ENCODE peak calls at places on chromosomes 11 and 22, in seven cellular contexts. One of them, this sample, is unnamed.

GRCh38 chr11:65685981-65686380 is 23.3 kb upstream of the RELA start:
- DNase-seq in glutamatergic neuron: no peak
- DNase-seq in cardiac muscle cell: peak
- DNase-seq in WERI-Rb-1: no peak
- DNase-seq in GM23338: peak
- DNase-seq in AG10803: no peak
- DNase-seq in fibroblast of villous mesenchyme: peak
- DNase-seq in this sample: no peak

GRCh38 chr22:35627267-35628041 is 10.3 kb upstream of the MB start:
- DNase-seq in glutamatergic neuron: peak
- DNase-seq in cardiac muscle cell: peak
- DNase-seq in WERI-Rb-1: peak
- DNase-seq in AG10803: peak
- DNase-seq in GM23338: peak
- DNase-seq in fibroblast of villous mesenchyme: peak
- DNase-seq in this sample: peak

GRCh38 chr22:26292667-26292995 is 123.4 kb downstream of the SEZ6L start:
- DNase-seq in AG10803: no peak
- DNase-seq in cardiac muscle cell: no peak
- DNase-seq in GM23338: no peak
- DNase-seq in fibroblast of villous mesenchyme: no peak
- DNase-seq in glutamatergic neuron: no peak
- DNase-seq in WERI-Rb-1: no peak
- DNase-seq in this sample: no peak

GRCh38 chr11:129291556-129291955 is 84.1 kb upstream of the BARX2 start:
- DNase-seq in fibroblast of villous mesenchyme: no peak
- DNase-seq in glutamatergic neuron: no peak
- DNase-seq in AG10803: no peak
- DNase-seq in GM23338: no peak
- DNase-seq in WERI-Rb-1: no peak
- DNase-seq in cardiac muscle cell: no peak
- DNase-seq in this sample: no peak

GRCh38 chr22:49197500-49197899 is 630.2 kb downstream of the BRD1 start:
- DNase-seq in WERI-Rb-1: no peak
- DNase-seq in fibroblast of villous mesenchyme: no peak
- DNase-seq in cardiac muscle cell: no peak
- DNase-seq in GM23338: no peak
- DNase-seq in glutamatergic neuron: no peak
- DNase-seq in AG10803: no peak
- DNase-seq in this sample: no peak

GRCh38 chr22:32444068-32444467 is 20.2 kb downstream of the BPIFC start:
- DNase-seq in WERI-Rb-1: peak
- DNase-seq in GM23338: peak
- DNase-seq in glutamatergic neuron: no peak
- DNase-seq in AG10803: no peak
- DNase-seq in fibroblast of villous mesenchyme: peak
- DNase-seq in cardiac muscle cell: peak
- DNase-seq in this sample: no peak

GRCh38 chr11:8006349-8006977 is 19.3 kb downstream of the EIF3F start:
- DNase-seq in WERI-Rb-1: peak
- DNase-seq in fibroblast of villous mesenchyme: peak
- DNase-seq in AG10803: peak
- DNase-seq in GM23338: peak
- DNase-seq in cardiac muscle cell: peak
- DNase-seq in glutamatergic neuron: peak
- DNase-seq in this sample: peak

GRCh38 chr22:45585437-45585755 is 82.7 kb downstream of the FBLN1 start:
- DNase-seq in cardiac muscle cell: no peak
- DNase-seq in GM23338: no peak
- DNase-seq in glutamatergic neuron: peak
- DNase-seq in AG10803: peak
- DNase-seq in WERI-Rb-1: no peak
- DNase-seq in fibroblast of villous mesenchyme: peak
- DNase-seq in this sample: no peak

GRCh38 chr22:46038516-46039430 is 61.8 kb upstream of the WNT7B start:
- DNase-seq in glutamatergic neuron: no peak
- DNase-seq in WERI-Rb-1: no peak
- DNase-seq in AG10803: no peak
- DNase-seq in cardiac muscle cell: no peak
- DNase-seq in GM23338: no peak
- DNase-seq in fibroblast of villous mesenchyme: no peak
- DNase-seq in this sample: no peak

GRCh38 chr22:49793296-49793695 is 34.4 kb downstream of the BRD1 start:
- DNase-seq in AG10803: no peak
- DNase-seq in fibroblast of villous mesenchyme: no peak
- DNase-seq in WERI-Rb-1: no peak
- DNase-seq in GM23338: no peak
- DNase-seq in cardiac muscle cell: no peak
- DNase-seq in glutamatergic neuron: no peak
- DNase-seq in this sample: no peak

GRCh38 chr22:26892401-26893033 is 235.1 kb downstream of the MIAT start:
- DNase-seq in AG10803: peak
- DNase-seq in glutamatergic neuron: no peak
- DNase-seq in fibroblast of villous mesenchyme: peak
- DNase-seq in WERI-Rb-1: peak
- DNase-seq in GM23338: no peak
- DNase-seq in cardiac muscle cell: no peak
- DNase-seq in this sample: no peak

GRCh38 chr11:560305-561147 is at the start of the genes LMNTD2 and RASSF7:
- DNase-seq in GM23338: peak
- DNase-seq in fibroblast of villous mesenchyme: peak
- DNase-seq in AG10803: peak
- DNase-seq in glutamatergic neuron: peak
- DNase-seq in WERI-Rb-1: peak
- DNase-seq in cardiac muscle cell: peak
- DNase-seq in this sample: peak

GRCh38 chr11:134480129-134480652 is 68.1 kb upstream of the B3GAT1 start:
- DNase-seq in AG10803: no peak
- DNase-seq in fibroblast of villous mesenchyme: no peak
- DNase-seq in glutamatergic neuron: peak
- DNase-seq in GM23338: no peak
- DNase-seq in cardiac muscle cell: no peak
- DNase-seq in WERI-Rb-1: peak
- DNase-seq in this sample: no peak

GRCh38 chr22:37525746-37526350 is 6.6 kb upstream of the CARD10 start:
- DNase-seq in cardiac muscle cell: no peak
- DNase-seq in WERI-Rb-1: no peak
- DNase-seq in glutamatergic neuron: no peak
- DNase-seq in fibroblast of villous mesenchyme: no peak
- DNase-seq in GM23338: no peak
- DNase-seq in AG10803: no peak
- DNase-seq in this sample: no peak

GRCh38 chr22:39351689-39352214 is 2.0 kb downstream of the SYNGR1 start:
- DNase-seq in WERI-Rb-1: no peak
- DNase-seq in GM23338: peak
- DNase-seq in fibroblast of villous mesenchyme: no peak
- DNase-seq in AG10803: no peak
- DNase-seq in glutamatergic neuron: peak
- DNase-seq in cardiac muscle cell: no peak
- DNase-seq in this sample: no peak

GRCh38 chr11:27357250-27357649 is 5.8 kb downstream of the CCDC34 start:
- DNase-seq in AG10803: no peak
- DNase-seq in cardiac muscle cell: no peak
- DNase-seq in fibroblast of villous mesenchyme: no peak
- DNase-seq in glutamatergic neuron: no peak
- DNase-seq in GM23338: no peak
- DNase-seq in WERI-Rb-1: no peak
- DNase-seq in this sample: no peak

GRCh38 chr11:79579063-79579462 is 138.2 kb upstream of the TENM4 start:
- DNase-seq in cardiac muscle cell: no peak
- DNase-seq in glutamatergic neuron: no peak
- DNase-seq in GM23338: no peak
- DNase-seq in fibroblast of villous mesenchyme: no peak
- DNase-seq in AG10803: no peak
- DNase-seq in WERI-Rb-1: no peak
- DNase-seq in this sample: no peak

GRCh38 chr11:124861670-124862069 is 3.6 kb upstream of the ROBO3 start:
- DNase-seq in cardiac muscle cell: no peak
- DNase-seq in fibroblast of villous mesenchyme: no peak
- DNase-seq in AG10803: no peak
- DNase-seq in WERI-Rb-1: no peak
- DNase-seq in glutamatergic neuron: no peak
- DNase-seq in GM23338: no peak
- DNase-seq in this sample: no peak

GRCh38 chr11:125433454-125434121 is 62.5 kb downstream of the FEZ1 start:
- DNase-seq in WERI-Rb-1: peak
- DNase-seq in glutamatergic neuron: peak
- DNase-seq in fibroblast of villous mesenchyme: peak
- DNase-seq in AG10803: peak
- DNase-seq in GM23338: peak
- DNase-seq in cardiac muscle cell: peak
- DNase-seq in this sample: no peak

GRCh38 chr11:112511271-112511670 is 250.6 kb upstream of the PLET1 start:
- DNase-seq in cardiac muscle cell: no peak
- DNase-seq in glutamatergic neuron: no peak
- DNase-seq in WERI-Rb-1: no peak
- DNase-seq in fibroblast of villous mesenchyme: no peak
- DNase-seq in GM23338: no peak
- DNase-seq in AG10803: no peak
- DNase-seq in this sample: no peak

GRCh38 chr11:95456704-95457491 is 225.9 kb upstream of the SESN3 start:
- DNase-seq in GM23338: no peak
- DNase-seq in fibroblast of villous mesenchyme: peak
- DNase-seq in glutamatergic neuron: no peak
- DNase-seq in AG10803: peak
- DNase-seq in cardiac muscle cell: peak
- DNase-seq in WERI-Rb-1: no peak
- DNase-seq in this sample: no peak

GRCh38 chr11:76735841-76736240 is 47.3 kb upstream of the TSKU start:
- DNase-seq in glutamatergic neuron: no peak
- DNase-seq in AG10803: no peak
- DNase-seq in fibroblast of villous mesenchyme: no peak
- DNase-seq in GM23338: no peak
- DNase-seq in WERI-Rb-1: no peak
- DNase-seq in cardiac muscle cell: no peak
- DNase-seq in this sample: no peak

GRCh38 chr11:11383995-11384394 is 30.9 kb upstream of the CSNK2A3 start:
- DNase-seq in GM23338: no peak
- DNase-seq in WERI-Rb-1: no peak
- DNase-seq in glutamatergic neuron: no peak
- DNase-seq in cardiac muscle cell: no peak
- DNase-seq in fibroblast of villous mesenchyme: no peak
- DNase-seq in AG10803: no peak
- DNase-seq in this sample: no peak

GRCh38 chr11:63804259-63804658 is 9.0 kb upstream of the SPINDOC start:
- DNase-seq in AG10803: no peak
- DNase-seq in GM23338: no peak
- DNase-seq in cardiac muscle cell: no peak
- DNase-seq in WERI-Rb-1: no peak
- DNase-seq in fibroblast of villous mesenchyme: no peak
- DNase-seq in glutamatergic neuron: no peak
- DNase-seq in this sample: no peak

GRCh38 chr22:36083056-36083455 is 54.4 kb upstream of the RBFOX2 start:
- DNase-seq in cardiac muscle cell: no peak
- DNase-seq in AG10803: no peak
- DNase-seq in WERI-Rb-1: no peak
- DNase-seq in glutamatergic neuron: no peak
- DNase-seq in fibroblast of villous mesenchyme: no peak
- DNase-seq in GM23338: no peak
- DNase-seq in this sample: no peak

GRCh38 chr22:31105282-31105929 is 2.0 kb downstream of the SELENOM start:
- DNase-seq in GM23338: no peak
- DNase-seq in AG10803: no peak
- DNase-seq in glutamatergic neuron: no peak
- DNase-seq in cardiac muscle cell: no peak
- DNase-seq in WERI-Rb-1: no peak
- DNase-seq in fibroblast of villous mesenchyme: no peak
- DNase-seq in this sample: no peak

GRCh38 chr11:116255234-116255953 is 517.4 kb downstream of the BUD13 start:
- DNase-seq in glutamatergic neuron: no peak
- DNase-seq in fibroblast of villous mesenchyme: no peak
- DNase-seq in cardiac muscle cell: no peak
- DNase-seq in AG10803: no peak
- DNase-seq in GM23338: no peak
- DNase-seq in WERI-Rb-1: no peak
- DNase-seq in this sample: no peak

This sample was measured in effector CD4-positive, alpha-beta T cell.